ENCODE peak calls at places on chromosomes 7 and 10, in eight cellular contexts. K, P, W, Z, L, B, Y and Q are unnamed samples.

GRCh38 chr10:8331896-8332729 is 277.6 kb downstream of the GATA3 start:
- DNase-seq in K (peak), P (peak), W (peak), Z (peak), Y (peak), B (peak), L (peak), Q (peak)

GRCh38 chr10:59240581-59241183 is 64.2 kb downstream of the PHYHIPL start:
- DNase-seq in Z (no peak), P (no peak), L (peak), W (no peak), K (no peak), Y (no peak), B (no peak), Q (no peak)

GRCh38 chr10:51772387-51772786 is 73.0 kb upstream of the CSTF2T start:
- DNase-seq in Y (no peak), K (no peak), B (no peak), P (no peak), Z (no peak), W (no peak), L (no peak), Q (no peak)

GRCh38 chr10:86945361-86946214 is 11.8 kb downstream of the MMRN2 start:
- DNase-seq in K (no peak), W (no peak), Y (peak), P (no peak), Z (no peak), B (peak), L (no peak), Q (peak)

GRCh38 chr10:61175331-61175730 is 231.3 kb upstream of the RHOBTB1 start:
- DNase-seq in K (no peak), Z (no peak), L (peak), W (no peak), B (no peak), Y (no peak), P (no peak), Q (no peak)

GRCh38 chr7:141217938-141218337 is 144.1 kb downstream of the TMEM178B start:
- DNase-seq in K (no peak), B (no peak), W (no peak), Z (no peak), L (no peak), P (no peak), Y (no peak), Q (no peak)

GRCh38 chr7:141280100-141280499 is 206.2 kb downstream of the TMEM178B start:
- DNase-seq in L (no peak), W (no peak), Y (no peak), B (no peak), P (no peak), K (no peak), Z (no peak), Q (no peak)

GRCh38 chr7:80795174-80795573 is 123.7 kb downstream of the SEMA3C start:
- DNase-seq in Y (no peak), K (no peak), B (no peak), P (no peak), Z (no peak), L (no peak), W (no peak), Q (no peak)

GRCh38 chr10:94274142-94274787 is 88.5 kb downstream of the NOC3L start:
- DNase-seq in K (no peak), Y (no peak), W (peak), P (peak), L (no peak), Z (no peak), B (peak), Q (no peak)

GRCh38 chr7:112140600-112140999 is 65.6 kb downstream of the DOCK4 start:
- DNase-seq in Y (no peak), P (no peak), W (no peak), L (no peak), Z (no peak), K (no peak), B (no peak), Q (no peak)

GRCh38 chr7:98594348-98594747 is 22.7 kb upstream of the NPTX2 start:
- DNase-seq in P (no peak), W (no peak), B (no peak), K (no peak), Z (no peak), Y (no peak), L (no peak), Q (no peak)

GRCh38 chr7:44441079-44441478 is 49.4 kb downstream of the NUDCD3 start:
- DNase-seq in K (no peak), W (no peak), L (no peak), Z (no peak), Y (no peak), B (no peak), P (no peak), Q (no peak)

GRCh38 chr7:36127075-36127740 is 25.8 kb upstream of the EEPD1 start:
- DNase-seq in L (peak), W (no peak), B (no peak), K (no peak), Y (no peak), Z (no peak), P (no peak), Q (no peak)

GRCh38 chr7:141874787-141875186 is 33.5 kb upstream of the PRSS37 start:
- DNase-seq in B (no peak), Y (no peak), K (no peak), L (no peak), W (no peak), P (no peak), Z (no peak), Q (no peak)

GRCh38 chr10:12444981-12445700 is 95.8 kb downstream of the CAMK1D start:
- DNase-seq in L (no peak), Y (no peak), P (peak), W (no peak), B (no peak), Z (no peak), K (no peak), Q (no peak)

GRCh38 chr7:111407258-111407657 is 155.0 kb downstream of the IMMP2L start:
- DNase-seq in Z (no peak), B (no peak), K (no peak), W (no peak), L (no peak), Y (no peak), P (no peak), Q (no peak)

GRCh38 chr10:93465806-93466675 is 16.1 kb downstream of the MYOF start:
- DNase-seq in W (peak), B (peak), P (peak), K (no peak), Z (peak), L (peak), Y (peak), Q (no peak)

GRCh38 chr7:37732880-37733279 is 49.3 kb downstream of the GPR141 start:
- DNase-seq in Y (no peak), B (no peak), L (no peak), Z (no peak), K (no peak), W (peak), P (no peak), Q (no peak)

GRCh38 chr7:50727072-50727471 is 55.6 kb downstream of the GRB10 start:
- DNase-seq in K (no peak), L (peak), P (no peak), Z (no peak), Y (no peak), B (no peak), W (no peak), Q (no peak)

GRCh38 chr10:108241166-108241565 is 1076.7 kb upstream of the SORCS1 start:
- DNase-seq in L (no peak), K (no peak), Z (no peak), P (no peak), W (no peak), B (no peak), Y (no peak), Q (no peak)

GRCh38 chr10:129622736-129623135 is 155.7 kb downstream of the MGMT start:
- DNase-seq in K (no peak), W (no peak), P (no peak), B (no peak), L (peak), Z (no peak), Y (no peak), Q (no peak)

GRCh38 chr7:65938336-65938895 is 43.6 kb downstream of the GUSB start:
- DNase-seq in Z (no peak), L (peak), Y (no peak), B (no peak), K (no peak), W (no peak), P (no peak), Q (no peak)

GRCh38 chr7:74290999-74291441 is 1.8 kb downstream of the CLIP2 start:
- DNase-seq in W (peak), Z (no peak), K (no peak), Y (no peak), P (peak), L (no peak), B (no peak), Q (no peak)

GRCh38 chr7:74293577-74293908 is 4.3 kb downstream of the CLIP2 start:
- DNase-seq in P (no peak), Y (no peak), L (no peak), K (no peak), Z (no peak), B (no peak), W (no peak), Q (no peak)

GRCh38 chr7:74291535-74291934 is 2.3 kb downstream of the CLIP2 start:
- DNase-seq in L (no peak), Y (no peak), W (no peak), P (no peak), B (no peak), K (no peak), Z (no peak), Q (no peak)

GRCh38 chr7:74294191-74294998 is 5.2 kb downstream of the CLIP2 start:
- DNase-seq in L (no peak), Z (no peak), K (no peak), Y (no peak), W (peak), P (no peak), B (no peak), Q (no peak)

DNA sequence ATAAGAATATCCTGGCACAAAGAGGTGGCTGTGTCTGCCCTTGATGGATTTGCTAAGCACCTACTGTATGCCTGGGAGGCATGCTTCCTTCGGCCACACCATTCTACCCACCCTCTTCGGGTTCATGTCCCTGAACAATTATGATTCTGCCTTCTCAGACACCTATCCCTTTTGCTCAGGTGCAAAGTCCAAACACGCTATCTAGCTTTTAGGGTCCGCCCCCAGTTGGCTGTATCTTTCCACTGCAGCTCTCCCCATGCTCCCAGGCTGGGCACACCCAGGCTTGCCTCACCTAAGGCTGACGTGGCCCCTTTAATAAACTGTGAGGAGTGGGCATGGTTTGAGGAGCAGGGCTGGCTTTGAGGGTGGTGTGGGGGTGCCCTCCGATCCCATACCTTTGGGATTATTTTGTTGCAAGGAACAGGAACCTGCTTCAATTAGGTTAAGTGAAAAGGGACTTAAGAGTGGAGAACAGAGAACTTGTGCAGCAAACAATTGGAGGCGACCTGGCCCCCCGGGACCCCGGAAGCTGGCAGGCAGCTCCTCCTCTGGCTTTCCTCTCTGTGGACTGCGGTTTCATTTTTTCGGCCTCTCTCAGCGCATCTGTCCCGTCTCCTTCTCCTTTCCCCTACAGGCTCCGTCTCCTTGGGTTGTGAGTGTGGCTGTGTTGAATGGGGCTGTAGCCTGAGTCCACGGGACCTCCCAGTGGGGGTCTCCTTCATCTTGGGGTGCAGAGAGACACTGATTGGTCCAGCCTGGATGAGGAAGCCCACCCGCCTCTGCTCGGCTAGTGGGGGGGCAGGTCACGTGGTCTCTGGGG is 3.8 kb downstream of the CLIP2 start:
- DNase-seq in L (no peak), B (no peak), Y (peak), Z (no peak), K (no peak), W (peak), P (peak), Q (no peak)
- H3K27ac ChIP-seq in L (no peak), B (no peak), Y (peak), Z (no peak), K (no peak), W (peak), P (peak), Q (peak)

DNA sequence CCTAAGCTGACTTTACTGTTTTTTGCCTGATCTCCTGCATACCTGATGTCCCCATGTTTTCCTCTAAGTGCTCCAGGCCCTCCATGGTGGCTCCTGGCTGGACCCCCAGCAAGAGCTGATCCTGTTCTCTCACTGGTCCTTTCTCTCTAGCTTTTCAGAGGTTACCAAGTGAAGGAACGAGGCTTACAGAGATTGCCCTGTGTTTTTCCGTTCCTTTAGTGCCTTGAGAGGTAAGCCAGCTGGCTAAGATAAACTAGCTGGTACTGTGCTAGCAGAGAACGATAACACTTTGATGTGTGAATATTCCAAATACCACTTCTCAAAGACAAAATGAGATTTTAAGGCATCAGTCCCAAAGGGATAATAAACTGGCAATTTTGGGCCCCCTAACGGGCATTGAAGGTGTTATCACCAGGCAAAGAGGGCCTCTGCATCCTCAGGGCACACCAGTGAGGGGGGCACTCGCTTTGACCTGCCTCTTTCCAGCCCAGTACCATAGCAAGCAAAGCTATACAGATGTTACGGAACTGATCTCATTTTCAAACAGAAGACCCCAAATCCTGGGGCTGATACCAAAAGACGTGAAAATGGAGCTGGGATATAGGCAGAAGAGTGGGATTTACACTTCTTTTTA is 8.4 kb upstream of the CCNY start:
- DNase-seq in P (no peak), L (no peak), Z (no peak), W (no peak), Y (no peak), K (no peak), B (no peak), Q (no peak)
- TF ChIP-seq CTCF in P (no peak), L (peak), Z (no peak), W (no peak), Y (no peak), K (no peak), B (no peak), Q (no peak)

GRCh38 chr10:122730238-122730637 is 30.6 kb upstream of the C10orf120 start:
- DNase-seq in W (no peak), P (no peak), B (no peak), K (no peak), Z (no peak), L (no peak), Y (no peak), Q (no peak)
- H3K4me3 ChIP-seq in W (no peak), P (no peak), B (no peak), K (no peak), Z (no peak), L (no peak), Y (no peak), Q (no peak)

GRCh38 chr10:22308390-22308789 is 7.8 kb upstream of the COMMD3 start:
- DNase-seq in L (peak), B (no peak), Z (no peak), P (no peak), W (no peak), K (no peak), Y (no peak), Q (no peak)
- H3K27ac ChIP-seq in L (no peak), B (no peak), Z (no peak), P (no peak), W (no peak), K (no peak), Y (no peak), Q (no peak)

DNA sequence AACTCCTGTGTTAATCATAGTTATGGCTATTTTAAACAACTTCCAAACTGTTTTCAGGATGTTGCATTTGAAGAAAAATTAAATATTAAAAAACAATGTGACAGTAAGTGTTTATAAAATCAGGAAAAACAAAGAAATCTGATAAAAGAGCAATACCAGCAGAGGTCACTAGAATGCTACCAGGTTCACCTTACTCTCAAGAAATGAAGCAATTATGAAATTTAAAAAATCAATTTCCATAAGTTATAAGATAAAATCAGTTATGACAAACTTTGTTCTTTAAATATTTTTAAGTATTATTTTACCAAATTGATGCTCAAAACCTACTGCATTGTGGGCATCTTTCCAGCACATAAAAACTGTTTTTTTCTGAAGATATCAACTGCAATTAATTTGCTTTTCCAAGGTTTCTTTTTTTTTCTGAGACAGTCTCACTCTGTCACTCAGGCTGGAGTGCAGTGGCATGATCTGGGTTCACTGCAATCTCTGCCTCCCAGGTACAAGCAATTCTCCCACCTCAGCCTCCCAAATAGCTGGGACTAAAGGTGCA is 50.7 kb upstream of the RHEB start:
- DNase-seq in P (no peak), W (no peak), B (no peak), L (peak), Y (no peak), Z (no peak), K (no peak), Q (no peak)
- TF ChIP-seq CTCF in P (peak), W (peak), B (peak), L (peak), Y (no peak), Z (peak), K (no peak), Q (peak)

GRCh38 chr10:110841767-110842267 is 29.9 kb upstream of the PDCD4 start:
- DNase-seq in B (no peak), Y (no peak), P (peak), W (no peak), L (no peak), K (no peak), Z (no peak), Q (no peak)

GRCh38 chr10:110843796-110844616 is 27.7 kb upstream of the PDCD4 start:
- DNase-seq in B (no peak), P (peak), Y (no peak), W (peak), L (no peak), K (no peak), Z (no peak), Q (no peak)

GRCh38 chr10:110840923-110841428 is 30.8 kb upstream of the PDCD4 start:
- DNase-seq in K (no peak), W (no peak), Z (no peak), P (peak), L (no peak), B (no peak), Y (peak), Q (no peak)

GRCh38 chr10:110843031-110843430 is 28.7 kb upstream of the PDCD4 start:
- DNase-seq in Z (no peak), B (no peak), K (no peak), L (no peak), P (peak), W (no peak), Y (no peak), Q (no peak)

DNA sequence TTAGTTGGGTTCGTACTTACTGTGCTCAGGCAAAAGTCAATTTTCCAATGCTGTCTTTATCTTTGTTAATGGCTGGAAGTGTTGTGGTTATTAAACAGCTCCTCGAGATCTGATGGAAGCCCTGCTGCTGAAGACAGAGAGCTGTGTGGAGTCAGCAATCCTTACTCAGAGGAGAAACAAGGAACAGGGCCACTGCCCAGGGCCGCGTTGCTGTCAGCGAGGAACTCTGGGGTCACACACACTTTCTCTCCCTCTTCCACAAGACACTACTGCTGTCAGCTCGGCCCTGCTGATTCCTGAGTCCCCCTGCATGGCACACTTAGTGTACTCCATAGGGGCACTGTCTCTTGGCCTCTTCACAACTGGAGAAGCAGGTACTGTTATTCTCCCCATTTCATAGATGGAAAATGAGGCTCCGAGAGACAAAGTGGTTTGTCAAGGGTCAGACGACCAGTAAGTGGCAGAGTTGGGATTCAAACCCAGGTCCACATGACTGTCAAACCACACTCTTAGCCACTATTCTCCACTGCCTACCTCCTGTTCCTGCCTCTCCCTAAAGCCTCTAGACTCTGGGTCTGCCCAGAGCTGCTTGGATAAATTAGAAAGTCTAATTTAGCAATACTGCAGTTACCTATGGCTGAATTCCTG is 29.3 kb upstream of the PDCD4 start:
- DNase-seq in L (no peak), B (no peak), Y (no peak), K (no peak), W (no peak), P (peak), Z (no peak), Q (no peak)
- H3K4me3 ChIP-seq in L (no peak), B (no peak), Y (no peak), K (no peak), W (no peak), P (no peak), Z (no peak), Q (no peak)

GRCh38 chr7:132793474-132793873 is 217.2 kb upstream of the PLXNA4 start:
- DNase-seq in L (no peak), W (no peak), B (no peak), Z (no peak), K (no peak), P (no peak), Y (no peak), Q (no peak)
- H3K27ac ChIP-seq in L (no peak), W (no peak), B (no peak), Z (no peak), K (no peak), P (no peak), Y (no peak), Q (no peak)